ENCODE peak calls at places on chromosomes 4 and X, in six cellular contexts. One of them, this sample, is unnamed.

GRCh38 chr4:5044341-5044740 is 6.9 kb upstream of the STK32B start:
- DNase-seq in IMR-90: no peak
- DNase-seq in keratinocyte: peak; percentile 30
- DNase-seq in ovary: no peak
- DNase-seq in spleen: no peak
- DNase-seq in tibial nerve: no peak
- DNase-seq in this sample: no peak

GRCh38 chrX:17078031-17078730 is 131.7 kb downstream of the REPS2 start:
- DNase-seq in IMR-90: peak; percentile 13
- DNase-seq in keratinocyte: no peak
- DNase-seq in ovary: no peak
- DNase-seq in spleen: no peak
- DNase-seq in tibial nerve: no peak
- DNase-seq in this sample: peak; percentile 43

GRCh38 chrX:71910526-71911022 is at the start of gene NHSL2:
- DNase-seq in IMR-90: peak; percentile 6
- DNase-seq in keratinocyte: no peak
- DNase-seq in ovary: peak; percentile 23
- DNase-seq in spleen: no peak
- DNase-seq in tibial nerve: no peak
- DNase-seq in this sample: no peak

GRCh38 chr4:44928062-44928380 is 201.7 kb upstream of the GNPDA2 start:
- DNase-seq in IMR-90: no peak
- DNase-seq in keratinocyte: no peak
- DNase-seq in ovary: no peak
- DNase-seq in spleen: no peak
- DNase-seq in tibial nerve: no peak
- DNase-seq in this sample: no peak

GRCh38 chrX:150968862-150969720 is 14.0 kb upstream of the HMGB3 start:
- DNase-seq in IMR-90: no peak
- DNase-seq in keratinocyte: no peak
- DNase-seq in ovary: no peak
- DNase-seq in spleen: no peak
- DNase-seq in tibial nerve: no peak
- DNase-seq in this sample: no peak

GRCh38 chr4:182600093-182600492 is 317.1 kb downstream of the DCTD start:
- DNase-seq in IMR-90: peak; percentile 64
- DNase-seq in keratinocyte: no peak
- DNase-seq in ovary: no peak
- DNase-seq in spleen: no peak
- DNase-seq in tibial nerve: no peak
- DNase-seq in this sample: no peak

GRCh38 chr4:59094505-59094904 is 1984.3 kb upstream of the IGFBP7 start:
- DNase-seq in IMR-90: no peak
- DNase-seq in keratinocyte: no peak
- DNase-seq in ovary: no peak
- DNase-seq in spleen: no peak
- DNase-seq in tibial nerve: no peak
- DNase-seq in this sample: no peak

GRCh38 chr4:122666527-122667245 is 45.8 kb upstream of the IL21 start:
- DNase-seq in IMR-90: peak; percentile 97
- DNase-seq in keratinocyte: peak; percentile 61
- DNase-seq in ovary: no peak
- DNase-seq in spleen: no peak
- DNase-seq in tibial nerve: no peak
- DNase-seq in this sample: peak; percentile 88

GRCh38 chr4:98653890-98654867 is 4.2 kb downstream of the TSPAN5 start:
- DNase-seq in IMR-90: peak; percentile 98
- DNase-seq in keratinocyte: peak; percentile 64
- DNase-seq in ovary: no peak
- DNase-seq in spleen: no peak
- DNase-seq in tibial nerve: no peak
- DNase-seq in this sample: peak; percentile 97

GRCh38 chrX:46967547-46967946 is 55.3 kb downstream of the JADE3 start:
- DNase-seq in IMR-90: no peak
- DNase-seq in keratinocyte: no peak
- DNase-seq in ovary: no peak
- DNase-seq in spleen: no peak
- DNase-seq in tibial nerve: no peak
- DNase-seq in this sample: no peak

GRCh38 chr4:125368684-125369083 is 53.9 kb downstream of the FAT4 start:
- DNase-seq in IMR-90: peak; percentile 84
- DNase-seq in keratinocyte: no peak
- DNase-seq in ovary: no peak
- DNase-seq in spleen: no peak
- DNase-seq in tibial nerve: no peak
- DNase-seq in this sample: peak; percentile 53

GRCh38 chr4:85496933-85497332 is 22.0 kb downstream of the ARHGAP24 start:
- DNase-seq in IMR-90: peak; percentile 39
- DNase-seq in keratinocyte: peak; percentile 60
- DNase-seq in ovary: no peak
- DNase-seq in spleen: no peak
- DNase-seq in tibial nerve: no peak
- DNase-seq in this sample: peak; percentile 85

GRCh38 chr4:37889849-37890500 is 909 bp upstream of the TBC1D1 start:
- DNase-seq in IMR-90: peak; percentile 1
- DNase-seq in keratinocyte: no peak
- DNase-seq in ovary: peak; percentile 53
- DNase-seq in spleen: peak; percentile 80
- DNase-seq in tibial nerve: no peak
- DNase-seq in this sample: no peak

GRCh38 chr4:164514765-164515164 is 239.2 kb upstream of the SMIM31 start:
- DNase-seq in IMR-90: no peak
- DNase-seq in keratinocyte: no peak
- DNase-seq in ovary: no peak
- DNase-seq in spleen: no peak
- DNase-seq in tibial nerve: no peak
- DNase-seq in this sample: no peak

GRCh38 chr4:6472387-6473263 is at the start of gene PPP2R2C:
- DNase-seq in IMR-90: no peak
- DNase-seq in keratinocyte: no peak
- DNase-seq in ovary: no peak
- DNase-seq in spleen: peak; percentile 65
- DNase-seq in tibial nerve: no peak
- DNase-seq in this sample: no peak

DNA sequence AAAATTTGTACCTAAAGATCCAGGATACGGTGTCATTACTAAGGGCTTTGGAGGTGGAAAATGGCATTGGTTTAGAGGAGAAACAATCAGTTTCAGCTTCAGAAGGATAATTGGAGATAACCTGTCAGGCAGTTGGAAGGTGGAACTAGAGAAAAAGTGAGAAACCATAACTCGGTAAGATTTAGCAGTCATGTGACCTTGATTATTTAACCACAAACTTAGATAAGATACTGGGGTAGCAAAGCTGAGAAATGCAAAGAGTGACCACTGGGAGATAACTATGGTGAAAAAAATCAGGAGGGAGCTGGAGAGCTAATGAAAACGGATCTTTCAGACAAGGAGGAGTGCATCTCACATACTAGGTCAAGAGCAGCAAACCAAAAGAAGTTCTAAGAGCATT is 58.3 kb upstream of the SMARCA5 start:
- DNase-seq in IMR-90: no peak
- DNase-seq in keratinocyte: no peak
- DNase-seq in ovary: no peak
- DNase-seq in spleen: no peak
- DNase-seq in tibial nerve: no peak
- DNase-seq in this sample: no peak
- TF ChIP-seq CTCF in IMR-90: no peak
- TF ChIP-seq CTCF in keratinocyte: no peak
- TF ChIP-seq CTCF in ovary: no peak
- TF ChIP-seq CTCF in spleen: no peak
- TF ChIP-seq CTCF in tibial nerve: no peak
- TF ChIP-seq CTCF in this sample: no peak

GRCh38 chrX:24371391-24371972 is 11.0 kb downstream of the SUPT20HL1 start:
- DNase-seq in IMR-90: peak; percentile 47
- DNase-seq in keratinocyte: peak; percentile 11
- DNase-seq in ovary: peak; percentile 59
- DNase-seq in spleen: no peak
- DNase-seq in tibial nerve: peak; percentile 23
- DNase-seq in this sample: peak; percentile 15

GRCh38 chrX:24369816-24370215 is 9.4 kb downstream of the SUPT20HL1 start:
- DNase-seq in IMR-90: no peak
- DNase-seq in keratinocyte: no peak
- DNase-seq in ovary: no peak
- DNase-seq in spleen: no peak
- DNase-seq in tibial nerve: no peak
- DNase-seq in this sample: no peak

GRCh38 chrX:24376403-24376802 is 16.0 kb downstream of the SUPT20HL1 start:
- DNase-seq in IMR-90: no peak
- DNase-seq in keratinocyte: no peak
- DNase-seq in ovary: no peak
- DNase-seq in spleen: no peak
- DNase-seq in tibial nerve: no peak
- DNase-seq in this sample: no peak

GRCh38 chrX:24375732-24376131 is 15.3 kb downstream of the SUPT20HL1 start:
- DNase-seq in IMR-90: no peak
- DNase-seq in keratinocyte: no peak
- DNase-seq in ovary: no peak
- DNase-seq in spleen: no peak
- DNase-seq in tibial nerve: no peak
- DNase-seq in this sample: no peak

DNA sequence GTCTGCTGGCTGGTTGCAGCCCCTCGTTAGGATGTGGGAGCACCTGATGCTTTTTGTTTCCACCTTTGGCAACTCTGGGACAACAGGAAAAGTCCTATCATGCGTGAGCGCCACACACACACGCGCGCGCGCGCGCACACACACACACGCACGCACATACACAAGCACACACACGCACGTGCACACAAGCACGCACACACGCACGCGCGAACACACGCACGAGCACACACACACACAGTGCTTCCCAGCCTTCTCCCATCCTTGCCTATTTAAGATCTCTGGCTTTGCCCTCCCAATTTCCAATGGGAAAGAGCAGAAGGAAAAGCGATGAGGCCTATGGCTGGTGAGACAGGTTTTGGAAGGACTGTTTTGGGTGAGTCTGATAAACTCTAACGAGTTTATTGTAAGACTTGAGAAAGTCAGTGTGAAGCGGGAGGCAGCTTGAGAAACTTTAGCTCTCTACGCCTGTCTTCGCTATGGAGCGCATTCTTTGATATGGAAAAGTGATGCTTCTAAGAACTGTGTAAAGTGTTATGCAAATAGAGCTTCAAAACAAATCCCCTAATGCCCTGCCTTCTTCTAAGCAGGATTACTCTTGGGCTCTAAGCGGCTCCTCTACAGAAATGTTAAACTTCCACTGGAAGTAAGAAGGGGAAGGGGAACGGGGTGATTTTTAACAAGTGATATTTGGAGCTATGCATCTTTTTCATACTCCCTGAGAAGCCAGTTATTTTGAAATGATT is 11.8 kb downstream of the SUPT20HL1 start:
- DNase-seq in IMR-90: no peak
- DNase-seq in keratinocyte: no peak
- DNase-seq in ovary: no peak
- DNase-seq in spleen: no peak
- DNase-seq in tibial nerve: no peak
- DNase-seq in this sample: no peak
- H3K4me3 ChIP-seq in IMR-90: no peak overlapping the region
- H3K4me3 ChIP-seq in keratinocyte: no peak overlapping the region
- H3K4me3 ChIP-seq in ovary: no peak overlapping the region
- H3K4me3 ChIP-seq in spleen: no peak overlapping the region
- H3K4me3 ChIP-seq in tibial nerve: no peak overlapping the region
- H3K4me3 ChIP-seq in this sample: no peak overlapping the region

GRCh38 chrX:2584216-2584615 is 83.4 kb upstream of the DHRSX start:
- DNase-seq in IMR-90: no peak
- DNase-seq in keratinocyte: no peak
- DNase-seq in ovary: no peak
- DNase-seq in spleen: no peak
- DNase-seq in tibial nerve: no peak
- DNase-seq in this sample: no peak

GRCh38 chrX:2581296-2581695 is 80.5 kb upstream of the DHRSX start:
- DNase-seq in IMR-90: no peak
- DNase-seq in keratinocyte: no peak
- DNase-seq in ovary: no peak
- DNase-seq in spleen: no peak
- DNase-seq in tibial nerve: no peak
- DNase-seq in this sample: no peak

GRCh38 chrX:2584659-2585470 is 84.1 kb upstream of the DHRSX start:
- DNase-seq in IMR-90: no peak
- DNase-seq in keratinocyte: no peak
- DNase-seq in ovary: no peak
- DNase-seq in spleen: no peak
- DNase-seq in tibial nerve: no peak
- DNase-seq in this sample: no peak

GRCh38 chrX:2587146-2587545 is 86.4 kb upstream of the DHRSX start:
- DNase-seq in IMR-90: no peak
- DNase-seq in keratinocyte: no peak
- DNase-seq in ovary: no peak
- DNase-seq in spleen: no peak
- DNase-seq in tibial nerve: no peak
- DNase-seq in this sample: no peak

GRCh38 chrX:2583194-2584162 is 82.7 kb upstream of the DHRSX start:
- DNase-seq in IMR-90: no peak
- DNase-seq in keratinocyte: no peak
- DNase-seq in ovary: no peak
- DNase-seq in spleen: no peak
- DNase-seq in tibial nerve: no peak
- DNase-seq in this sample: no peak
- TF ChIP-seq CTCF in IMR-90: no peak
- TF ChIP-seq CTCF in keratinocyte: no peak
- TF ChIP-seq CTCF in ovary: no peak
- TF ChIP-seq CTCF in spleen: no peak
- TF ChIP-seq CTCF in tibial nerve: no peak
- TF ChIP-seq CTCF in this sample: no peak

DNA sequence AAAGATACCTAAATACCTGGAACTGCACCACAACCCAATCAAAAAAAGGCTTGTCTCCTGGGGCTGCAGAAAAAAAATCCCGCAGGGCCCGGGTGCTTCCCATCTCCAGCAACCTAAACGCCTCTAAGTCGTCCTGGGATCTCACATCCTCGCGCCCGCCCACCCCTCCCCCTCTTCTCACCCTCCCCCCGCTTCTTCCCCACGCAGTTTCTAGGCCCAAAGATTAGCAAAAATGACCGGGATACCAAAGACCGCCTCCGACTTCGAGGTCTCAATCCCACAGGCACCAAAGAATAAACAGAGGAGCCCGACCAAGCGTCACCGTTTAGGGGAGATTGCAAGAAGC is 643 bp downstream of the ATRX start:
- DNase-seq in IMR-90: peak; percentile 8
- DNase-seq in keratinocyte: no peak
- DNase-seq in ovary: no peak
- DNase-seq in spleen: no peak
- DNase-seq in tibial nerve: no peak
- DNase-seq in this sample: no peak
- H3K4me3 ChIP-seq in IMR-90: peak overlapping the region; percentile 71
- H3K4me3 ChIP-seq in keratinocyte: peak overlapping the region; percentile 68
- H3K4me3 ChIP-seq in ovary: peak overlapping the region; percentile 41
- H3K4me3 ChIP-seq in spleen: peak overlapping the region; percentile 58
- H3K4me3 ChIP-seq in tibial nerve: peak overlapping the region; percentile 62
- H3K4me3 ChIP-seq in this sample: peak overlapping the region; percentile 63

DNA sequence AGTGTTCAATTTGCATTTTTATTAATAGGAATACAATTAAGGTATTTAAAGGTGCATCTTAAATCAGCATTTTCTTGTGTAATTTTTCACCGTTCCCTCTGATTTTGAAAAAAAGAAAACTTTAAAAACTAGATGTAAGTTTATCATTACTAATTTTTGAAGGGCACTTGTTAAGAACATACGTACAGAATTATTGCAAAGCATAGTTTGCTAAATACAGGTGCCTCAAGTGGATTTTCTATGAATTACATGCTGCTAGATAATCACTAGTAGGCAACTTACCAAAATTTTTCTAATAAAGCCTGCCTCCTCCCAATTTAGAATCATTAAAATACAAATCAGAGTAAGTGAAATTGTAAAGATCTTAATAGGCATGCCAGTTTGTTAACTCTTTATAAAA is 8.5 kb downstream of the CNKSR2 start:
- DNase-seq in IMR-90: no peak
- DNase-seq in keratinocyte: no peak
- DNase-seq in ovary: no peak
- DNase-seq in spleen: no peak
- DNase-seq in tibial nerve: no peak
- DNase-seq in this sample: no peak
- TF ChIP-seq CTCF in IMR-90: no peak
- TF ChIP-seq CTCF in keratinocyte: peak; percentile 33
- TF ChIP-seq CTCF in ovary: no peak
- TF ChIP-seq CTCF in spleen: peak; percentile 8
- TF ChIP-seq CTCF in tibial nerve: peak; percentile 22
- TF ChIP-seq CTCF in this sample: no peak